ENCODE peak calls at places on chromosomes 12 and 14, in eight cellular contexts. O, B, W, C, J, T, P and N are unnamed samples.

GRCh38 chr12:9634177-9634803 is 26.6 kb upstream of the KLRB1 start:
- DNase-seq in O (peak; percentile 74), B (peak; percentile 46), W (peak; percentile 16), C (peak; percentile 73), J (peak; percentile 77), T (peak; percentile 56), P (peak; percentile 73), N (peak; percentile 59)

GRCh38 chr14:105853089-105853906 is 326.9 kb downstream of the TMEM121 start:
- DNase-seq in O (no peak), B (no peak), W (no peak), C (no peak), J (no peak), T (no peak), P (peak; percentile 7), N (no peak)

GRCh38 chr14:100901391-100902183 is 1.9 kb downstream of the RTL1 start:
- DNase-seq in O (no peak), B (no peak), W (no peak), C (no peak), J (no peak), T (no peak), P (no peak), N (no peak)

GRCh38 chr12:40752011-40752410 is 59.8 kb downstream of the CNTN1 start:
- DNase-seq in O (no peak), B (no peak), W (no peak), C (no peak), J (no peak), T (no peak), P (no peak), N (no peak)

GRCh38 chr14:94465042-94465441 is 11.0 kb downstream of the SERPINA9 start:
- DNase-seq in O (no peak), B (no peak), W (no peak), C (no peak), J (no peak), T (no peak), P (no peak), N (no peak)

GRCh38 chr12:54629925-54630324 is 4.8 kb downstream of the LACRT start:
- DNase-seq in O (no peak), B (no peak), W (no peak), C (no peak), J (no peak), T (no peak), P (no peak), N (no peak)

GRCh38 chr14:21346532-21347135 is 37.2 kb downstream of the SUPT16H start:
- DNase-seq in O (no peak), B (peak; percentile 45), W (peak; percentile 24), C (no peak), J (no peak), T (no peak), P (no peak), N (peak; percentile 61)

GRCh38 chr12:131454418-131455217 is 256.3 kb upstream of the SFSWAP start:
- DNase-seq in O (peak; percentile 0), B (peak; percentile 22), W (no peak), C (peak; percentile 56), J (peak; percentile 74), T (no peak), P (no peak), N (peak; percentile 5)

GRCh38 chr14:98591161-98591560 is 680.8 kb downstream of the BCL11B start:
- DNase-seq in O (no peak), B (no peak), W (no peak), C (no peak), J (no peak), T (no peak), P (no peak), N (no peak)

GRCh38 chr12:7497661-7498060 is 5.9 kb downstream of the CD163 start:
- DNase-seq in O (no peak), B (peak; percentile 65), W (no peak), C (no peak), J (no peak), T (no peak), P (no peak), N (peak; percentile 56)

GRCh38 chr12:46562625-46563228 is 190.2 kb upstream of the SLC38A2 start:
- DNase-seq in O (peak; percentile 98), B (peak; percentile 94), W (peak; percentile 70), C (no peak), J (peak; percentile 95), T (no peak), P (no peak), N (peak; percentile 94)

GRCh38 chr12:100936661-100937060 is 142.1 kb downstream of the ANO4 start:
- DNase-seq in O (no peak), B (no peak), W (no peak), C (no peak), J (no peak), T (no peak), P (no peak), N (no peak)

GRCh38 chr12:27024291-27024690 is 1.9 kb downstream of the MED21 start:
- DNase-seq in O (peak; percentile 41), B (peak; percentile 11), W (no peak), C (no peak), J (no peak), T (no peak), P (no peak), N (peak; percentile 26)

GRCh38 chr14:100523131-100523530 is 64.1 kb downstream of the BEGAIN start:
- DNase-seq in O (no peak), B (no peak), W (no peak), C (no peak), J (no peak), T (no peak), P (no peak), N (no peak)

GRCh38 chr14:96380735-96381134 is 11.2 kb upstream of the AK7 start:
- DNase-seq in O (no peak), B (no peak), W (no peak), C (no peak), J (no peak), T (no peak), P (no peak), N (no peak)

GRCh38 chr12:11862794-11863193 is 207.9 kb upstream of the BCL2L14 start:
- DNase-seq in O (peak; percentile 45), B (peak; percentile 62), W (no peak), C (peak; percentile 48), J (no peak), T (peak; percentile 61), P (no peak), N (peak; percentile 64)

GRCh38 chr12:68001486-68002466 is 12.5 kb downstream of the IFNG-AS1 start:
- DNase-seq in O (peak; percentile 14), B (peak; percentile 39), W (peak; percentile 7), C (no peak), J (peak; percentile 60), T (no peak), P (no peak), N (peak; percentile 40)

GRCh38 chr14:100027771-100028490 is 37.3 kb upstream of the EVL start:
- DNase-seq in O (no peak), B (peak; percentile 32), W (no peak), C (no peak), J (no peak), T (no peak), P (no peak), N (peak; percentile 63)

GRCh38 chr12:107319536-107320030 is 226.2 kb upstream of the CRY1 start:
- DNase-seq in O (no peak), B (no peak), W (no peak), C (no peak), J (no peak), T (no peak), P (no peak), N (no peak)

GRCh38 chr12:109053382-109054123 is 1.2 kb downstream of the USP30 start:
- DNase-seq in O (no peak), B (no peak), W (no peak), C (no peak), J (no peak), T (no peak), P (no peak), N (peak; percentile 5)

GRCh38 chr12:31117203-31118011 is 43.7 kb downstream of the DDX11 start:
- DNase-seq in O (no peak), B (no peak), W (no peak), C (peak; percentile 44), J (peak; percentile 61), T (peak; percentile 17), P (peak; percentile 53), N (peak; percentile 10)
- TF ChIP-seq CTCF in O (peak; percentile 40), B (peak; percentile 31), W (peak; percentile 42), C (peak; percentile 57), J (peak; percentile 77), T (no peak), P (peak; percentile 69), N (peak; percentile 48)

GRCh38 chr12:29376118-29376517 is 4.9 kb downstream of the ERGIC2 start:
- DNase-seq in O (no peak), B (no peak), W (no peak), C (no peak), J (no peak), T (no peak), P (no peak), N (no peak)
- H3K4me3 ChIP-seq in O (no peak overlapping the region), B (no peak overlapping the region), W (no peak overlapping the region), C (no peak overlapping the region), J (no peak overlapping the region), T (no peak overlapping the region), P (no peak overlapping the region), N (no peak overlapping the region)

DNA sequence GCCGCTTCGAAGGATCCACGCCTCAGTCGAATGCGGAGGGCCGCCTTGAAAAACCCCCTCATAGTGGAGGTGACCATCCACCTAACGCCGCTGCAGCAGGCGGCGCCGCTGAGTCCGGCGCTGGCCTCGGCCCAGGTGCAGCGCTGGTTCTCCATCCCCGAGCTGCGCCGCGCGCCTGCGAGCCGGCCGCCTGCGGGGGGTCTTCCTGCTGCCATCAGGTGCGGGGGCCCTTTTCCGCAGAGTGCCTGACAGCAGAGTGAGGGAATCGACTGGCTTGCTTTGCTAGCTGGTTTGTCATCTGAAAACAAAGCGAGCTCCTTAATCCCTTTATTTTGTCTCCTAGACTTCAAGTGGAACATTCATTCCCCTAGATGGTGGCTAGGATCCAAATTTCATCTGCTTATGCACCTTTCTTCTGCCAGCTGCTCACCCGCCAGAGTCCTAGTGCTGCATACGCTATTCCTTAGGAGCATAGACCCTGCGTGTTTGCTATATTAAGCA is 10.4 kb upstream of the DNAL1 start:
- DNase-seq in O (peak; percentile 18), B (no peak), W (no peak), C (peak; percentile 69), J (peak; percentile 40), T (no peak), P (peak; percentile 55), N (peak; percentile 16)
- TF ChIP-seq CTCF in O (peak; percentile 22), B (no peak), W (peak; percentile 26), C (no peak), J (peak; percentile 54), T (peak; percentile 51), P (peak; percentile 29), N (peak; percentile 26)

GRCh38 chr12:116295327-116296263 is 18.1 kb upstream of the MED13L start:
- DNase-seq in O (peak; percentile 63), B (peak; percentile 79), W (no peak), C (no peak), J (no peak), T (no peak), P (no peak), N (no peak)

GRCh38 chr12:116299548-116300150 is 22.2 kb upstream of the MED13L start:
- DNase-seq in O (no peak), B (peak; percentile 53), W (no peak), C (peak; percentile 28), J (no peak), T (no peak), P (no peak), N (no peak)

GRCh38 chr12:116299064-116299463 is 21.6 kb upstream of the MED13L start:
- DNase-seq in O (no peak), B (no peak), W (no peak), C (peak; percentile 57), J (peak; percentile 33), T (no peak), P (no peak), N (no peak)

GRCh38 chr12:116297224-116297834 is 19.8 kb upstream of the MED13L start:
- DNase-seq in O (no peak), B (no peak), W (no peak), C (no peak), J (no peak), T (no peak), P (no peak), N (no peak)

GRCh38 chr12:116298578-116298977 is 21.1 kb upstream of the MED13L start:
- DNase-seq in O (no peak), B (no peak), W (no peak), C (no peak), J (no peak), T (no peak), P (no peak), N (no peak)
- H3K4me3 ChIP-seq in O (no peak overlapping the region), B (no peak overlapping the region), W (no peak overlapping the region), C (no peak overlapping the region), J (no peak overlapping the region), T (no peak overlapping the region), P (no peak overlapping the region), N (no peak overlapping the region)